ENCODE peak calls at places on chromosomes 16 and 17, in six cellular contexts. P is Karpas-422, Y is NT2/D1, N is SK-N-SH, R is mammary epithelial cell, G is fibroblast of lung. L is an unnamed sample. For H3K27me3, the result is how much of the 10 kb centered on the place peaks cover.

GRCh38 chr16:46873201-46873600 is 11.0 kb upstream of the GPT2 start:
- DNase-seq in R (no peak), G (no peak), N (no peak), Y (no peak), P (no peak), L (no peak)

GRCh38 chr17:67610061-67610460 is 107.7 kb upstream of the NOL11 start:
- DNase-seq in Y (no peak), P (no peak), N (no peak), G (no peak), R (no peak), L (no peak)

GRCh38 chr17:9473716-9474115 is 101.9 kb downstream of the STX8 start:
- DNase-seq in Y (no peak), N (no peak), P (no peak), R (peak), G (peak), L (no peak)

GRCh38 chr16:20814761-20815160 is 8.4 kb downstream of the REXO5 start:
- DNase-seq in R (no peak), G (no peak), P (no peak), Y (no peak), N (no peak), L (no peak)

GRCh38 chr16:19136549-19137196 is 22.9 kb downstream of the ITPRIPL2 start:
- DNase-seq in Y (no peak), R (peak), P (no peak), G (peak), N (peak), L (no peak)

GRCh38 chr17:65131946-65132345 is 5.2 kb upstream of the RGS9 start:
- DNase-seq in G (peak), P (no peak), N (no peak), Y (no peak), R (peak), L (peak)

GRCh38 chr16:4859190-4859899 is 12.1 kb downstream of the UBN1 start:
- DNase-seq in Y (no peak), R (peak), G (no peak), P (no peak), N (no peak), L (no peak)

GRCh38 chr17:7011942-7012254 is 526 bp upstream of the RNASEK start:
- DNase-seq in P (no peak), Y (no peak), N (no peak), G (no peak), R (no peak), L (peak)

GRCh38 chr16:14004719-14005315 is 66.3 kb upstream of the MRTFB start:
- DNase-seq in N (no peak), P (no peak), R (no peak), Y (no peak), G (no peak), L (peak)

GRCh38 chr17:63918305-63918704 is 334 bp downstream of the GH1 start:
- DNase-seq in P (no peak), Y (no peak), R (no peak), G (no peak), N (no peak), L (no peak)

GRCh38 chr16:57469917-57470470 is 7.5 kb downstream of the POLR2C start:
- DNase-seq in G (no peak), P (no peak), N (peak), Y (no peak), R (no peak), L (peak)

GRCh38 chr16:83906690-83907089 is 7.8 kb downstream of the MLYCD start:
- DNase-seq in R (no peak), Y (no peak), G (peak), P (no peak), N (no peak), L (no peak)

GRCh38 chr17:82020874-82021727 is 1.6 kb downstream of the CENPX start:
- DNase-seq in Y (no peak), R (peak), P (peak), N (peak), G (peak), L (peak)

GRCh38 chr17:64732336-64733006 is 70.4 kb upstream of the SMURF2 start:
- DNase-seq in P (no peak), G (peak), N (peak), R (no peak), Y (no peak), L (peak)

GRCh38 chr17:67413399-67413798 is 36.3 kb downstream of the PITPNC1 start:
- DNase-seq in N (no peak), G (no peak), Y (no peak), R (peak), P (no peak), L (no peak)

GRCh38 chr17:79657036-79657435 is 46.2 kb upstream of the RBFOX3 start:
- DNase-seq in N (no peak), P (no peak), Y (no peak), G (no peak), R (no peak), L (no peak)
- H3K27me3 ChIP-seq in N (under half), P (under half), Y (under half), G (under half), R (under half), L (under half)

DNA sequence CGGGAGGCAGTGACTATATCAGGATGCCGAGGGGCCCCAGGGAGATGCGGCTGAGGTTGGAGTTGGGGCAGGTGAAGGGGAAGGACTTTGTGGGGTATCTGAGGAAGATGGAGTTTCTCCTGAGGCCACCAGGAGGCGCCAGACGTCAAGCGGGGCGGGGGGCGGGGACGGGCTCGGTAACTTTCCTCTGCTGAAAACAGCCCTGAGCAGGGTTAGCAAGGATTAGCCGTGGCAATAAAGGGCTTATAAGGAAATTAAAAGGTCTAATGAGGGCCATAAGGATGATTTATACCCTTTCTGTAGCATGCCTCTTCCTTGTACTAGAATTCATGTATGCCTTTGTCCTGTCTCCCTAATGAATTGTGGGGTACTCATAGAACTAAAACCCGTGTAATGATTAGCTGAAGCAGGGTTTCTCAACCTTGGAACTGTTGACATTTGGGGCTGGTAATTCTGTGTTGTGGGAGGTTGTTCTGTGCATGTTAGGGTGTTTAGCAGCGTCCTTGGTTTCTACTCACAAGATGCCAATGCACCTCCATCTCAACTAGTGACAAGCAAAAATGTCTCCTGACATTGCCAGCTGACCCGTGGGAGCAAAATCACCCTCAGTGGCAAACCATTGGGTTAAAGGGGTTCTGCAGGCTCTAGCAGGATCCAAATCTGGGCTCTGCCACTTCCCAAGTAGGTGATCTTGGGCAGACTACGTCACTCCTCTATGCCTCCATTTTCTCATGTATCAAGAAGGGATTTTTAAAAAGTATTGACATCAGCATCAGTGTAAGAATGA is 74.8 kb upstream of the GRIN2A start:
- DNase-seq in P (peak), Y (peak), R (peak), G (peak), N (peak), L (peak)
- H3K9ac ChIP-seq in P (no peak), Y (no peak), R (no peak), G (no peak), N (no peak), L (no peak)

GRCh38 chr16:27976990-27977389 is 86.5 kb downstream of the GSG1L start:
- DNase-seq in N (no peak), P (no peak), Y (no peak), G (no peak), R (no peak), L (no peak)
- H3K27me3 ChIP-seq in N (under half), P (under half), Y (under half), G (under half), R (under half), L (under half)

DNA sequence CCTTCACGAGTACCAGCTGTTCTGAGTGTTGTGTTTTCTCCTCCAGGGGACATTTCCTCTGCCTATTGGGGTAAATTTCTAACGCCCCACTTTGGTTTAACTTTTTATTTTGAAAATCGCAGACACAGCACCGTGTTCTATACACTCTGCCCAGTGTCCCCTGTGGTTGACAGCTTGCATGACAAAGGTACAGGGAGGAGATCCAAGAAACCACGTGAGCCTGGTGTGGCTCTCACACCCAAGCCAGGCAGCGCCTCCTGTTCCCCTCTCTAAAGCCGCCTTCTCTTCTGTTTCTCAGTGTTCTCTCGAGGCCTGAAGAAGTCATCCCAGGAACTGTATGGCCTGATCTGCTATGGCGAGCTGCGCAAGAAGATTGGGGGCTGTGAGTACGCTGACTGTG is 25.4 kb downstream of the CRAMP1 start:
- DNase-seq in N (no peak), G (no peak), R (no peak), Y (no peak), P (no peak), L (no peak)
- H3K9ac ChIP-seq in N (no peak), G (no peak), R (no peak), Y (no peak), P (no peak), L (no peak)

DNA sequence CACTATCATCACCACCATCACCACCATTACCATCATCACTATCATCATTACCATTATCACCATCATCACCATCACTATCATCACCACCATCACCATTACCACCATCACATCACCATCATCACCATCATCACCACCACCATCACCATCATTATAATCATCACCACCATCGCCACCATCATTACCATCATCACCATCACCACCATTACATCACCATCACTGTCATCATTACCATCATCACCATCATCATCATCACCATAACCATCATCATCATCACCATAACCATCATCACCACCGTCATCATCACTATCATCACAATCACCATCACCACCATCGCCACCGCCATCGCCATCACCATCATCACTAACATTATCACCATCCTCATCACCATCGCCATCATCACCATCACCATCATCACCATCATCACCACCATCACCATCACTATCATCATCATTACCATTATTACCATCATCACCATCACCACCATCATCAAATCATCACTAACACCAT is 4.9 kb upstream of the JPH3 start:
- DNase-seq in N (no peak), P (no peak), G (no peak), Y (no peak), R (no peak), L (no peak)
- H3K27me3 ChIP-seq in N (under half), P (under half), G (under half), Y (under half), R (under half), L (half or more)

DNA sequence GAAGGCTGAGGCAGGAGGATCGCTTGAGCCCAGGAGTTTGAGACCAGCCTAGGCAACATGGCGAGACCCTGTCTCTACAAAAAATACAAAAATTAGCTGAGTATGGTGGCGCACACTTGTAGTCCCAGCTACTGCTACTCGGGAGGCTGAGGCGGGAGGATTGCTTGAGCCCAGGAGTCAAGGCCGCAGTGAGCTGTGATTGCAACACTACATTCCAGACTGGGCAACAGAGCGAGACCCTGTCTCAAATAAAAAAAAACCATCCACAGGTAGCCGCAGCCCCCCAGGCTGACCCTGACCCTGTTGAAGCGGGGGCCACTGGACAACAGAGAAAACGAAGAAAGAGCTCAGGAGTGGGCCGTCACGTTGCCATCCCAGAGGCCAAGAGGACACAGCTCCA is 4.0 kb downstream of the SLC43A2 start:
- DNase-seq in R (no peak), Y (no peak), P (no peak), G (no peak), N (no peak), L (no peak)
- H3K9ac ChIP-seq in R (no peak), Y (no peak), P (no peak), G (no peak), N (no peak), L (no peak)

GRCh38 chr17:39614545-39615157 is 6.9 kb upstream of the NEUROD2 start:
- DNase-seq in G (no peak), N (no peak), P (no peak), Y (no peak), R (no peak), L (no peak)

GRCh38 chr17:39612935-39613465 is 5.3 kb upstream of the NEUROD2 start:
- DNase-seq in P (no peak), G (no peak), R (no peak), N (no peak), Y (no peak), L (no peak)

GRCh38 chr17:39617446-39618251 is 9.1 kb upstream of the PPP1R1B start:
- DNase-seq in N (peak), Y (no peak), P (peak), G (peak), R (peak), L (peak)

GRCh38 chr17:39617100-39617445 is 9.4 kb upstream of the NEUROD2 start:
- DNase-seq in P (no peak), N (no peak), Y (no peak), R (no peak), G (no peak), L (no peak)

GRCh38 chr17:39615434-39615833 is 7.7 kb upstream of the NEUROD2 start:
- DNase-seq in R (no peak), G (no peak), Y (no peak), P (no peak), N (no peak), L (no peak)
- H3K27me3 ChIP-seq in R (under half), G (under half), Y (half or more), P (under half), N (under half), L (half or more)

GRCh38 chr17:29575511-29576213 is 7.2 kb downstream of the TP53I13 start:
- DNase-seq in Y (no peak), P (no peak), N (no peak), G (no peak), R (no peak), L (no peak)

GRCh38 chr17:29574732-29575510 is 6.4 kb downstream of the TP53I13 start:
- DNase-seq in N (no peak), Y (no peak), P (no peak), R (no peak), G (no peak), L (no peak)

GRCh38 chr17:29577778-29578211 is 9.3 kb downstream of the TP53I13 start:
- DNase-seq in G (peak), N (no peak), P (no peak), R (no peak), Y (no peak), L (no peak)

GRCh38 chr17:29577009-29577777 is 8.7 kb downstream of the TP53I13 start:
- DNase-seq in N (no peak), Y (no peak), R (no peak), G (no peak), P (no peak), L (no peak)

DNA sequence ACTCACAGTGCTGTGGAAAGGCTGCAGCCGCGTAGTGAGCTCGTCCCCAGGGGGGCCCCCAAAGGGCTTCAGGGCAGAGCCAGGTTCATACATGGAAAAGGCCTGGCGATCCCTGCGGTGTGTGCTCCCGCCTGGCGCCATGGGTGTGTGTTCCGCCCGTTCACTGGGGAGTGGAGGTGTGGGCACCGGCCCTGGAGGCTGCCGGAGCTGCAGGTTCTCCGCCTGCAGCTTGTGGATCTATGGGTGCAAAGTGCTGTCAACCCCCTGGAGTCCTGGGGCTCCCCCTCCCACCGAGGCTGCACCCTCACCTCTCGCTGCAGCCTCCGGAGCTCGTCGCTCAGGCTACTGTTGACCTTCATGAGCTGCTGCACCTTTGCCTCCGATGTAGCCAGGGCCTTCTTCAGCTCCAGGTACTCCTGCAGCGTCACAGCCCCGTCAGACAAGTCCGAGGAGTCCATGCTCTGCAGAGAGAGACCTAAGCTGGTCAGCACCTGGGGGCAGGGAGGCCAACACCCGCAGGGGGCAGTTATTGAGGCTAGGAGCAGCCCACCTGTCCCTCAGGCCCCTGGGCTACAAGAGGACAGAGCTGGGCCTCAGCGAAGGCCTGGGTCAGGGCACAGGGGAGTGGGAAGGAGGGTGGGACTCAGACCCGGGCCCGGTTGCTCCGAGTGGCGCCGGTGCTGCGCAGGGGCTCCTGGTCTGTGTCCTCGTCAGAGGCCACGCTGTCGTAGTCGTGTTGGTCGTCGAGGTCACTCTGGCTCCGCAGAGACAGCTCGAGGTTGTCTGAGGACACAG is 7.9 kb downstream of the TP53I13 start:
- DNase-seq in G (no peak), N (no peak), R (no peak), P (no peak), Y (no peak), L (no peak)
- H3K9ac ChIP-seq in G (no peak), N (no peak), R (no peak), P (no peak), Y (no peak), L (no peak)

GRCh38 chr16:88634994-88635670 is 3.2 kb upstream of the IL17C start:
- DNase-seq in G (no peak), Y (no peak), R (peak), P (peak), N (no peak), L (no peak)

GRCh38 chr16:88633684-88634140 is 4.7 kb upstream of the IL17C start:
- DNase-seq in P (peak), R (peak), Y (no peak), G (no peak), N (peak), L (no peak)

GRCh38 chr16:88636488-88637265 is 1.7 kb upstream of the IL17C start:
- DNase-seq in R (no peak), G (no peak), P (no peak), Y (no peak), N (no peak), L (no peak)

GRCh38 chr16:88634141-88634993 is 4.0 kb upstream of the IL17C start:
- DNase-seq in G (peak), R (peak), Y (no peak), P (peak), N (no peak), L (peak)

DNA sequence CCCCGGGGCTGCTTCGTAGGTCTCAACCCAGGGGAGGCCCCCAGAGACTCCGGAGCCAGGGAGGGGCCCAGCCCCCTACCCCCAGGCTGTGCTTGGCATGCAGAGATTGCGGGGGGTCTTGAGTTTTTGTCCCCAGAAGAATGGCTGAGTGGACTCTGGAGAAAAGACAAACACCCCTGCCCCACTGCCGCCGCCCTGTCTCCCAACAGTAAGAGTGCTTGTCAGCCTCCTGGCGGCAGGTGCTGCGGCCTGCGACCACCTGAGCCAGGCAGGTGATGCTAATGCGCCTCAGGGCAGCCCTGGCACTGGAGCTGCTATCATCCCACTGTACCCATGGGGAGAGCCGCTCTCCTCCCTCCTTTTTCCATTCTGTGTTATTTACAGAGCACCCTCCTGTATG is 2.7 kb upstream of the IL17C start:
- DNase-seq in N (no peak), Y (no peak), P (no peak), R (no peak), G (no peak), L (no peak)
- H3K27me3 ChIP-seq in N (under half), Y (under half), P (under half), R (under half), G (under half), L (under half)

GRCh38 chr16:66830422-66831404 is at the start of gene NAE1:
- DNase-seq in P (peak), N (peak), G (peak), Y (peak), R (peak), L (peak)
- H3K9ac ChIP-seq in P (peak), N (peak), G (peak), Y (peak), R (peak), L (peak)